ENCODE peak calls at places on chromosomes 3 and 15, in eight cellular contexts. R is WERI-Rb-1; G is CD8-positive, alpha-beta T cell; V is fibroblast of lung; N is left lung; P is H9; X is A549; O is GM10248. E is an unnamed sample.

GRCh38 chr3:180409170-180409569 is 192.8 kb upstream of the TTC14 start:
- DNase-seq in N (no peak), G (no peak), R (no peak), O (no peak), V (no peak), P (no peak), X (no peak), E (no peak)

GRCh38 chr3:113441051-113441770 is at the start of gene CFAP44:
- DNase-seq in V (peak), O (no peak), N (peak), P (peak), R (no peak), G (peak), X (no peak), E (peak)

GRCh38 chr3:169604568-169604967 is 58.9 kb downstream of the MECOM start:
- DNase-seq in N (no peak), V (peak), G (no peak), O (no peak), X (peak), P (peak), R (no peak), E (no peak)

GRCh38 chr3:133408961-133409360 is 9.1 kb downstream of the BFSP2 start:
- DNase-seq in V (peak), N (no peak), R (no peak), P (no peak), G (no peak), O (no peak), X (no peak), E (peak)

GRCh38 chr3:176855901-176856486 is 341.3 kb downstream of the TBL1XR1 start:
- DNase-seq in P (no peak), N (no peak), G (no peak), V (no peak), O (no peak), X (no peak), R (no peak), E (no peak)

GRCh38 chr15:49088996-49089395 is 42.8 kb upstream of the SECISBP2L start:
- DNase-seq in G (no peak), X (no peak), P (no peak), R (no peak), V (no peak), N (no peak), O (no peak), E (no peak)

GRCh38 chr3:127033786-127034185 is 50.9 kb downstream of the PLXNA1 start:
- DNase-seq in O (no peak), N (no peak), R (no peak), X (no peak), P (no peak), V (no peak), G (no peak), E (no peak)

GRCh38 chr3:59424268-59425010 is 374.6 kb upstream of the CFAP20DC start:
- DNase-seq in N (no peak), R (no peak), G (peak), V (peak), P (no peak), X (no peak), O (no peak), E (peak)

GRCh38 chr15:98866503-98866902 is 141.1 kb downstream of the PGPEP1L start:
- DNase-seq in O (no peak), R (no peak), P (no peak), N (no peak), V (peak), X (peak), G (no peak), E (peak)

GRCh38 chr15:48766196-48766595 is 44.7 kb downstream of the CEP152 start:
- DNase-seq in P (no peak), O (no peak), X (peak), N (no peak), G (no peak), R (no peak), V (no peak), E (peak)

GRCh38 chr15:76967067-76967466 is 27.9 kb upstream of the PSTPIP1 start:
- DNase-seq in P (no peak), R (no peak), X (no peak), G (no peak), O (no peak), N (no peak), V (no peak), E (no peak)

GRCh38 chr3:9914559-9915251 is 2.2 kb upstream of the IL17RC start:
- DNase-seq in G (no peak), V (no peak), P (peak), O (no peak), R (peak), N (no peak), X (no peak), E (no peak)

GRCh38 chr3:151008699-151009098 is 36.2 kb upstream of the CLRN1 start:
- DNase-seq in X (peak), N (no peak), R (no peak), V (peak), O (no peak), G (no peak), P (no peak), E (peak)

GRCh38 chr3:97232635-97233034 is 418.2 kb downstream of the EPHA6 start:
- DNase-seq in P (no peak), X (no peak), G (no peak), N (no peak), V (no peak), R (no peak), O (no peak), E (no peak)

GRCh38 chr15:77036537-77037474 is 34.1 kb downstream of the TSPAN3 start:
- DNase-seq in R (no peak), P (no peak), O (peak), X (no peak), N (peak), G (peak), V (no peak), E (no peak)

GRCh38 chr3:44926921-44927320 is 49.1 kb downstream of the ZDHHC3 start:
- DNase-seq in V (no peak), P (no peak), N (no peak), O (no peak), G (no peak), R (no peak), X (no peak), E (no peak)

GRCh38 chr3:42698216-42698910 is 4.2 kb downstream of the HHATL start:
- DNase-seq in V (no peak), G (no peak), O (no peak), N (no peak), P (no peak), R (no peak), X (no peak), E (no peak)

GRCh38 chr3:54939591-54940300 is 11.9 kb upstream of the LRTM1 start:
- DNase-seq in G (no peak), O (no peak), X (no peak), N (no peak), P (no peak), R (no peak), V (no peak), E (peak)

GRCh38 chr3:78268716-78269668 is 1229.1 kb downstream of the ROBO2 start:
- DNase-seq in X (no peak), O (no peak), N (no peak), G (no peak), R (no peak), P (no peak), V (no peak), E (no peak)

GRCh38 chr3:134487406-134487805 is 1.5 kb downstream of the CEP63 start:
- DNase-seq in O (peak), P (no peak), X (no peak), R (no peak), V (no peak), N (no peak), G (no peak), E (no peak)

GRCh38 chr15:75468908-75469307 is 17.4 kb upstream of the SIN3A start:
- DNase-seq in G (no peak), V (no peak), N (no peak), O (no peak), R (no peak), P (no peak), X (no peak), E (no peak)

GRCh38 chr3:149277338-149277813 is 55.7 kb upstream of the CP start:
- DNase-seq in O (no peak), G (no peak), R (no peak), N (no peak), V (peak), X (peak), P (no peak), E (peak)

GRCh38 chr3:154182975-154183374 is 61.8 kb downstream of the ARHGEF26 start:
- DNase-seq in O (no peak), X (no peak), P (no peak), V (no peak), R (no peak), G (no peak), N (no peak), E (no peak)

GRCh38 chr15:80706161-80706560 is 11.1 kb downstream of the ABHD17C start:
- DNase-seq in P (no peak), R (no peak), X (no peak), O (no peak), V (no peak), N (no peak), G (no peak), E (no peak)

GRCh38 chr3:129045675-129046036 is 14.9 kb upstream of the GP9 start:
- DNase-seq in N (no peak), X (no peak), P (peak), G (peak), V (no peak), R (no peak), O (no peak), E (no peak)

GRCh38 chr15:34501131-34501530 is 63.5 kb upstream of the GOLGA8A start:
- DNase-seq in O (no peak), R (no peak), X (no peak), P (no peak), G (no peak), V (no peak), N (no peak), E (no peak)

GRCh38 chr3:190870125-190870524 is 7.6 kb upstream of the GMNC start:
- DNase-seq in R (no peak), P (no peak), G (no peak), O (no peak), X (no peak), V (peak), N (no peak), E (no peak)

GRCh38 chr15:60389261-60390077 is 8.3 kb downstream of the ANXA2 start:
- DNase-seq in G (peak), V (no peak), N (no peak), X (no peak), R (no peak), O (peak), P (no peak), E (peak)

GRCh38 chr15:94231728-94232086 is 346 bp downstream of the MCTP2 start:
- DNase-seq in O (peak), P (no peak), V (no peak), R (no peak), N (peak), X (no peak), G (no peak), E (no peak)

GRCh38 chr3:196463804-196464203 is 31.6 kb upstream of the UBXN7 start:
- DNase-seq in N (no peak), G (no peak), O (no peak), R (no peak), P (no peak), X (no peak), V (no peak), E (no peak)

GRCh38 chr3:64902991-64903390 is 215.2 kb upstream of the ADAMTS9 start:
- DNase-seq in R (no peak), V (peak), P (no peak), N (no peak), O (no peak), X (no peak), G (no peak), E (no peak)

DNA sequence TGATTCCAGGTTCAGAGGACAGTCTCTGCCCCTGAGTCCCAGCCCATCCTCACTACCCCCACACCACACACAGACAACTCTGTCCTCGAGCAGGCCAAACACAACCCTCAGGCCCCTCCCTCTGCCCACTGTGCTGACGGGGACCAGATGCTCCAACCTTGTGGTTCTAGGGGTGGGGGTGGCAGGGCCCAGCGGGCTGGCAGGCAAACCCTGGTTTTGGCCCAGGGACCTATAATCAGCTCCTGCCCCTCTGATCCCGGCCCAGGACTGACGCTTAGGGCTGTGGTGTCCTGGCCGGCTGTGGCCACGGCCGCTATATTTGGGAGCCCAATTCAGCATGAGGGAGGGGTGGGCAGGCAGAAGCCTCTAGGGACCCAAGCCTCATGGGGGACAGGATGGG is 5.1 kb upstream of the MYL3 start:
- DNase-seq in V (no peak), X (no peak), N (no peak), P (no peak), G (no peak), O (no peak), R (no peak), E (no peak)
- TF ChIP-seq CTCF in V (no peak), X (no peak), N (no peak), P (no peak), G (no peak), O (no peak), R (no peak), E (no peak)

GRCh38 chr15:73002509-73002908 is 49.8 kb upstream of the NEO1 start:
- DNase-seq in V (peak), G (no peak), P (no peak), O (no peak), N (no peak), X (no peak), R (no peak), E (peak)

GRCh38 chr15:72999586-72999985 is 52.7 kb upstream of the NEO1 start:
- DNase-seq in N (no peak), G (no peak), P (peak), O (no peak), R (no peak), X (no peak), V (no peak), E (no peak)

GRCh38 chr15:72998226-72998625 is 54.0 kb upstream of the NEO1 start:
- DNase-seq in O (no peak), G (no peak), P (no peak), R (no peak), X (no peak), N (no peak), V (no peak), E (no peak)

GRCh38 chr15:73001840-73002239 is 50.4 kb upstream of the NEO1 start:
- DNase-seq in O (no peak), N (no peak), P (no peak), V (no peak), G (no peak), R (no peak), X (no peak), E (no peak)

GRCh38 chr15:72998681-72999466 is 53.4 kb upstream of the NEO1 start:
- DNase-seq in P (peak), V (no peak), R (no peak), X (no peak), G (no peak), N (no peak), O (no peak), E (no peak)
- TF ChIP-seq CTCF in P (no peak), V (no peak), R (no peak), X (no peak), G (no peak), N (no peak), O (no peak), E (no peak)

GRCh38 chr15:88490036-88490435 is 22.5 kb downstream of the MRPS11 start:
- DNase-seq in R (no peak), P (no peak), V (no peak), O (no peak), X (no peak), N (no peak), G (no peak), E (no peak)

GRCh38 chr15:88487176-88487795 is 19.8 kb downstream of the MRPS11 start:
- DNase-seq in N (no peak), P (no peak), O (no peak), R (peak), X (no peak), G (no peak), V (no peak), E (no peak)

GRCh38 chr15:88487796-88488523 is 20.5 kb downstream of the MRPS11 start:
- DNase-seq in P (no peak), V (no peak), O (no peak), G (no peak), N (no peak), R (no peak), X (no peak), E (no peak)

GRCh38 chr15:88491158-88491557 is 23.6 kb downstream of the MRPS11 start:
- DNase-seq in P (peak), X (no peak), N (no peak), V (no peak), G (no peak), O (no peak), R (no peak), E (no peak)

DNA sequence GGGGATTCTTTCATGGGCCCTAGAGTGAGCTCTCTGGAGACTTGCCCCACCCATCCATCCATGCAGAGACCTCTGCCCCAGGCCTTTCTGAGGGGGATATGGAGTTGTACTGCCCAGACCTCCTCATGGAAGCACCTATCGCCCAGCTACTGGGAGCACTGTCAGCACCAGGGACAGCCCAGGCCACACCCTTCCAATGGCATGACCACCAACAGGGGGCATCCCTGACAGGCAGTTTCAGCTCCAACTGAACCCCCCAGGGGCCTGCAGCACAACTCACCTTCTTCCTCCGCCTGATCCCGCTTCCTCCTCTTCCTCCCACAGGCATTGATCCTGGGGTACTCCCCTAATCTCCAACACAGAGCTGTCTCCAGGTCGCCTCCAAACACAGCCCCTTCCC is 21.8 kb downstream of the MRPS11 start:
- DNase-seq in V (no peak), X (no peak), G (no peak), P (peak), O (no peak), R (no peak), N (no peak), E (no peak)
- TF ChIP-seq CTCF in V (no peak), X (no peak), G (no peak), P (peak), O (no peak), R (peak), N (no peak), E (no peak)

DNA sequence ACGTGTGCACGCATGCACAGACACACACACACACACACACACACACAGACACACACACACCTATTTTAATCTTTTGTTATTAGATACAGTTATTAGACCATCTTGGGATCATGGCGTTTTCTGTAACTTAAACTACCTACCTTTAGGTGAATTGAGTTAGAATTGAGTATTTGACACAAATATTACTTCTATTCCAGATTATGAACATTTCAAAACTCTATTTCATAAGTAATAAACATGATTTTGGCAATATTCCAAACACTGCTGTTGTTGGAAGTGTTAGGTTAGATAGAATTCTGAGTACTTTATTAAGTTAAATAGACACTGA is 65.6 kb downstream of the GLCE start:
- DNase-seq in V (no peak), R (no peak), P (no peak), G (no peak), X (no peak), N (no peak), O (no peak), E (no peak)
- TF ChIP-seq CTCF in V (no peak), R (no peak), P (no peak), G (no peak), X (peak), N (no peak), O (no peak), E (no peak)

GRCh38 chr3:7410782-7411181 is 549.9 kb downstream of the GRM7 start:
- DNase-seq in P (no peak), O (no peak), V (no peak), X (no peak), R (no peak), N (no peak), G (no peak), E (no peak)

GRCh38 chr3:7401418-7401817 is 540.5 kb downstream of the GRM7 start:
- DNase-seq in V (no peak), N (no peak), G (no peak), X (no peak), O (no peak), P (no peak), R (no peak), E (no peak)

GRCh38 chr3:7407107-7407506 is 546.2 kb downstream of the GRM7 start:
- DNase-seq in P (no peak), N (no peak), R (no peak), X (peak), O (no peak), G (no peak), V (no peak), E (no peak)
- TF ChIP-seq CTCF in P (peak), N (no peak), R (peak), X (no peak), O (no peak), G (no peak), V (no peak), E (peak)

DNA sequence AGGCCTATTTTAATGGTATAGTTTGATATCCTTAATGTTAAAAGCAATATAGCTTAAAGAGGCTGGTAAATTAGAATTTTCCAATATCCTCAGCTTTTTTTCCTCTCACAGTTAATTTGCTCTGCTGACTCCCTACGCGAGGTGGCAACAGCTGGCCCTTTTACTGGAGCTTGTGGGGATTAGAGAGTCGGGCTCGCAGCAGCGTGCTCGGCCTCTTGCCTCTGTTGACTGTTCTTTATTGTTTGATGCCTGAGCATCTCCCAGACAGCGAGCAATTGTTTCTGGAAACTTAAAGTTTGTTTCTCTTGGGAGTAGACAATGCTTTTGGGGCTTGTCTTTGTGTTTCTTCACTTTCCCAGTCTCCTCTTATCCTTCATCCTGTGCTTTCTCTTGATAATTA is 80.8 kb downstream of the OPA1 start:
- DNase-seq in P (no peak), G (no peak), V (no peak), O (no peak), N (no peak), R (peak), X (no peak), E (no peak)
- TF ChIP-seq CTCF in P (no peak), G (no peak), V (no peak), O (no peak), N (no peak), R (peak), X (no peak), E (no peak)